ENCODE peak calls at places on chromosomes 1 and 21, in eight cellular contexts. One of them, this sample, is unnamed.

GRCh38 chr21:16535100-16535418 is 805.3 kb downstream of the USP25 start:
- DNase-seq in adrenal gland: peak
- DNase-seq in Peyer's patch: no peak
- DNase-seq in fibroblast of mammary gland: peak
- DNase-seq in CD4-positive, alpha-beta T cell: no peak
- DNase-seq in endodermal cell: no peak
- DNase-seq in heart left ventricle: peak
- DNase-seq in neural progenitor cell: peak
- DNase-seq in this sample: no peak

GRCh38 chr1:220879090-220879508 is at the start of gene HLX:
- DNase-seq in adrenal gland: peak
- DNase-seq in Peyer's patch: peak
- DNase-seq in fibroblast of mammary gland: peak
- DNase-seq in CD4-positive, alpha-beta T cell: no peak
- DNase-seq in endodermal cell: peak
- DNase-seq in heart left ventricle: peak
- DNase-seq in neural progenitor cell: peak
- DNase-seq in this sample: peak

GRCh38 chr21:22925032-22925431 is 1926.8 kb downstream of the NCAM2 start:
- DNase-seq in adrenal gland: no peak
- DNase-seq in Peyer's patch: no peak
- DNase-seq in fibroblast of mammary gland: no peak
- DNase-seq in CD4-positive, alpha-beta T cell: no peak
- DNase-seq in endodermal cell: no peak
- DNase-seq in heart left ventricle: no peak
- DNase-seq in neural progenitor cell: no peak
- DNase-seq in this sample: no peak

GRCh38 chr1:54950361-54951163 is 29.9 kb upstream of the TMEM61 start:
- DNase-seq in adrenal gland: peak
- DNase-seq in Peyer's patch: peak
- DNase-seq in fibroblast of mammary gland: peak
- DNase-seq in CD4-positive, alpha-beta T cell: peak
- DNase-seq in endodermal cell: peak
- DNase-seq in heart left ventricle: peak
- DNase-seq in neural progenitor cell: peak
- DNase-seq in this sample: no peak

GRCh38 chr1:171963762-171964161 is 122.5 kb downstream of the DNM3 start:
- DNase-seq in adrenal gland: no peak
- DNase-seq in Peyer's patch: no peak
- DNase-seq in fibroblast of mammary gland: no peak
- DNase-seq in CD4-positive, alpha-beta T cell: no peak
- DNase-seq in endodermal cell: no peak
- DNase-seq in heart left ventricle: no peak
- DNase-seq in neural progenitor cell: no peak
- DNase-seq in this sample: no peak

GRCh38 chr1:1136547-1137230 is 20.8 kb upstream of the C1orf159 start:
- DNase-seq in adrenal gland: no peak
- DNase-seq in Peyer's patch: peak
- DNase-seq in fibroblast of mammary gland: no peak
- DNase-seq in CD4-positive, alpha-beta T cell: no peak
- DNase-seq in endodermal cell: no peak
- DNase-seq in heart left ventricle: no peak
- DNase-seq in neural progenitor cell: peak
- DNase-seq in this sample: peak

GRCh38 chr1:20719261-20719660 is 1.5 kb upstream of the KIF17 start:
- DNase-seq in adrenal gland: no peak
- DNase-seq in Peyer's patch: peak
- DNase-seq in fibroblast of mammary gland: no peak
- DNase-seq in CD4-positive, alpha-beta T cell: no peak
- DNase-seq in endodermal cell: peak
- DNase-seq in heart left ventricle: no peak
- DNase-seq in neural progenitor cell: no peak
- DNase-seq in this sample: peak

GRCh38 chr1:41613646-41614592 is 129.4 kb upstream of the EDN2 start:
- DNase-seq in adrenal gland: no peak
- DNase-seq in Peyer's patch: no peak
- DNase-seq in fibroblast of mammary gland: peak
- DNase-seq in CD4-positive, alpha-beta T cell: no peak
- DNase-seq in endodermal cell: peak
- DNase-seq in heart left ventricle: no peak
- DNase-seq in neural progenitor cell: no peak
- DNase-seq in this sample: no peak

GRCh38 chr1:240599299-240599698 is 12.7 kb downstream of the GREM2 start:
- DNase-seq in adrenal gland: no peak
- DNase-seq in Peyer's patch: no peak
- DNase-seq in fibroblast of mammary gland: no peak
- DNase-seq in CD4-positive, alpha-beta T cell: no peak
- DNase-seq in endodermal cell: no peak
- DNase-seq in heart left ventricle: no peak
- DNase-seq in neural progenitor cell: no peak
- DNase-seq in this sample: no peak

GRCh38 chr1:41023279-41023990 is 1.9 kb upstream of the SLFNL1 start:
- DNase-seq in adrenal gland: peak
- DNase-seq in Peyer's patch: no peak
- DNase-seq in fibroblast of mammary gland: no peak
- DNase-seq in CD4-positive, alpha-beta T cell: no peak
- DNase-seq in endodermal cell: peak
- DNase-seq in heart left ventricle: no peak
- DNase-seq in neural progenitor cell: peak
- DNase-seq in this sample: no peak

GRCh38 chr1:215539803-215540575 is 27.1 kb upstream of the KCTD3 start:
- DNase-seq in adrenal gland: peak
- DNase-seq in Peyer's patch: no peak
- DNase-seq in fibroblast of mammary gland: peak
- DNase-seq in CD4-positive, alpha-beta T cell: no peak
- DNase-seq in endodermal cell: no peak
- DNase-seq in heart left ventricle: no peak
- DNase-seq in neural progenitor cell: no peak
- DNase-seq in this sample: no peak

DNA sequence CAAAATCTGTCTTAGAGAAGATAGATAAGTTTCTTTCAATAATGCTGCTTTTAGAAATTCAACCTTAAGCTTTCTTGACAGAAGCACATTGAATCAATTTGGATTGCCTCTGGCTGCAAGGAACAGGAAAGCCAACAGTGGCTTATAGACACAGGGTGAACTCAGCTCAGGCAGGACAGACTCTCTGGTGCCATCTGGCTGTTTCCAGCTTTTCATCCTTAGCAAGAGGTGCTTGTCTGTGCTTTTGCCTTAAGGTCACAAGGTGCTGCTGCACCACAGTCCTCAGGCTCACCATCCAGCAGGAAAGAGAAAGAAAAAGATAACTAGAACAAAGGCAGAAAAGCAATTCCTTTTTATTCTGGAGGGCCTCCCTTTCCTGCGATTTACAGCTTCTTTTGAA is 93.7 kb upstream of the ETS2 start:
- DNase-seq in adrenal gland: peak
- DNase-seq in Peyer's patch: no peak
- DNase-seq in fibroblast of mammary gland: peak
- DNase-seq in CD4-positive, alpha-beta T cell: no peak
- DNase-seq in endodermal cell: peak
- DNase-seq in heart left ventricle: no peak
- DNase-seq in neural progenitor cell: peak
- DNase-seq in this sample: no peak
- TF ChIP-seq CTCF in adrenal gland: peak
- TF ChIP-seq CTCF in Peyer's patch: peak
- TF ChIP-seq CTCF in fibroblast of mammary gland: peak
- TF ChIP-seq CTCF in CD4-positive, alpha-beta T cell: no peak
- TF ChIP-seq CTCF in endodermal cell: peak
- TF ChIP-seq CTCF in heart left ventricle: peak
- TF ChIP-seq CTCF in neural progenitor cell: peak
- TF ChIP-seq CTCF in this sample: no peak

GRCh38 chr1:202215472-202216130 is 22.0 kb downstream of the LGR6 start:
- DNase-seq in adrenal gland: no peak
- DNase-seq in Peyer's patch: no peak
- DNase-seq in fibroblast of mammary gland: no peak
- DNase-seq in CD4-positive, alpha-beta T cell: no peak
- DNase-seq in endodermal cell: no peak
- DNase-seq in heart left ventricle: no peak
- DNase-seq in neural progenitor cell: peak
- DNase-seq in this sample: no peak

GRCh38 chr1:202214089-202214843 is 20.7 kb downstream of the LGR6 start:
- DNase-seq in adrenal gland: no peak
- DNase-seq in Peyer's patch: no peak
- DNase-seq in fibroblast of mammary gland: no peak
- DNase-seq in CD4-positive, alpha-beta T cell: no peak
- DNase-seq in endodermal cell: peak
- DNase-seq in heart left ventricle: no peak
- DNase-seq in neural progenitor cell: peak
- DNase-seq in this sample: no peak

GRCh38 chr1:202212787-202213186 is 19.2 kb downstream of the LGR6 start:
- DNase-seq in adrenal gland: no peak
- DNase-seq in Peyer's patch: no peak
- DNase-seq in fibroblast of mammary gland: no peak
- DNase-seq in CD4-positive, alpha-beta T cell: no peak
- DNase-seq in endodermal cell: no peak
- DNase-seq in heart left ventricle: no peak
- DNase-seq in neural progenitor cell: no peak
- DNase-seq in this sample: no peak

GRCh38 chr1:202210969-202211368 is 17.4 kb downstream of the LGR6 start:
- DNase-seq in adrenal gland: no peak
- DNase-seq in Peyer's patch: no peak
- DNase-seq in fibroblast of mammary gland: no peak
- DNase-seq in CD4-positive, alpha-beta T cell: no peak
- DNase-seq in endodermal cell: no peak
- DNase-seq in heart left ventricle: no peak
- DNase-seq in neural progenitor cell: no peak
- DNase-seq in this sample: no peak

DNA sequence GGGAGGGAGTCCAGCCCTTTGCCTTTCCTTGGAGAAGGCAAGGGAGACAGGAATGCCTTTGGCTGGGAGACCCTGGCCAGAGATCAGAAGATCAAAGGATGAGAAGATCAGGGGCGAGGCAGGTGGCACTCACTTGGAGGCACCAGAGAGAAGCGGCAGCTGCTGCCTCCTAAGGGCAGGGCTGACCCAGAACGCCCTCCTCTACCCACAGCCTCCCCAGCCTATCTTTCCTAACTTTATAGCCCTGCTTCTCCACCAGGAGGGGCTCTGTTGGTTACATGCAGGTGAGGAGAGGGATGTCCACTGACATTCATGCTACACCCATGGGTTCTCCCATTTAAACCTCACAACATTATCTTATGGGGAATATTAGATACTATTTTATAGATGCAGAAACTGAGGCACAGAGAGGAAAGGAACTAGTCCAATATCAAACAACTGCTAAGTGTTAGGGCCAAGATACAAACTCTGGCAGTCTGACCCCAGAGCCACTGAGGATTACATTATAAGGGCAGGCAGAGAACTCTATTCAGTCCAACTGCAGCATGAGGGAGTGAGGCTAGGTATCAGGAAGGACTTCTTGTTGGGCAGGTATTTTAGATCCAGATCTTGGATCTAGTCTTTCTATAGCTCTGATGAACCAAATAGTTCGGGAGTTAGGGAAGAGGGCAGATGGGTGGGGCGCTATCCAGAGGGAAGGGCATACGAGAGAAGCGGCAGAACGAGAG is 19.9 kb downstream of the LGR6 start:
- DNase-seq in adrenal gland: no peak
- DNase-seq in Peyer's patch: no peak
- DNase-seq in fibroblast of mammary gland: no peak
- DNase-seq in CD4-positive, alpha-beta T cell: no peak
- DNase-seq in endodermal cell: peak
- DNase-seq in heart left ventricle: no peak
- DNase-seq in neural progenitor cell: peak
- DNase-seq in this sample: no peak
- TF ChIP-seq CTCF in adrenal gland: no peak
- TF ChIP-seq CTCF in Peyer's patch: no peak
- TF ChIP-seq CTCF in fibroblast of mammary gland: peak
- TF ChIP-seq CTCF in CD4-positive, alpha-beta T cell: no peak
- TF ChIP-seq CTCF in endodermal cell: peak
- TF ChIP-seq CTCF in heart left ventricle: peak
- TF ChIP-seq CTCF in neural progenitor cell: peak
- TF ChIP-seq CTCF in this sample: no peak

GRCh38 chr1:32351077-32351858 is 11.0 kb downstream of the FAM229A start:
- DNase-seq in adrenal gland: peak
- DNase-seq in Peyer's patch: peak
- DNase-seq in fibroblast of mammary gland: peak
- DNase-seq in CD4-positive, alpha-beta T cell: peak
- DNase-seq in endodermal cell: peak
- DNase-seq in heart left ventricle: peak
- DNase-seq in neural progenitor cell: peak
- DNase-seq in this sample: peak
- TF ChIP-seq CTCF in adrenal gland: peak
- TF ChIP-seq CTCF in Peyer's patch: peak
- TF ChIP-seq CTCF in fibroblast of mammary gland: peak
- TF ChIP-seq CTCF in CD4-positive, alpha-beta T cell: peak
- TF ChIP-seq CTCF in endodermal cell: peak
- TF ChIP-seq CTCF in heart left ventricle: peak
- TF ChIP-seq CTCF in neural progenitor cell: peak
- TF ChIP-seq CTCF in this sample: no peak

GRCh38 chr21:32492376-32492775 is 79.9 kb downstream of the EVA1C start:
- DNase-seq in adrenal gland: no peak
- DNase-seq in Peyer's patch: no peak
- DNase-seq in fibroblast of mammary gland: no peak
- DNase-seq in CD4-positive, alpha-beta T cell: no peak
- DNase-seq in endodermal cell: no peak
- DNase-seq in heart left ventricle: no peak
- DNase-seq in neural progenitor cell: no peak
- DNase-seq in this sample: no peak

GRCh38 chr21:32496536-32496935 is 84.0 kb downstream of the EVA1C start:
- DNase-seq in adrenal gland: no peak
- DNase-seq in Peyer's patch: no peak
- DNase-seq in fibroblast of mammary gland: no peak
- DNase-seq in CD4-positive, alpha-beta T cell: no peak
- DNase-seq in endodermal cell: no peak
- DNase-seq in heart left ventricle: no peak
- DNase-seq in neural progenitor cell: no peak
- DNase-seq in this sample: no peak

GRCh38 chr21:32499249-32500055 is 85.9 kb downstream of the TCP10L start:
- DNase-seq in adrenal gland: no peak
- DNase-seq in Peyer's patch: no peak
- DNase-seq in fibroblast of mammary gland: peak
- DNase-seq in CD4-positive, alpha-beta T cell: no peak
- DNase-seq in endodermal cell: no peak
- DNase-seq in heart left ventricle: peak
- DNase-seq in neural progenitor cell: peak
- DNase-seq in this sample: no peak

DNA sequence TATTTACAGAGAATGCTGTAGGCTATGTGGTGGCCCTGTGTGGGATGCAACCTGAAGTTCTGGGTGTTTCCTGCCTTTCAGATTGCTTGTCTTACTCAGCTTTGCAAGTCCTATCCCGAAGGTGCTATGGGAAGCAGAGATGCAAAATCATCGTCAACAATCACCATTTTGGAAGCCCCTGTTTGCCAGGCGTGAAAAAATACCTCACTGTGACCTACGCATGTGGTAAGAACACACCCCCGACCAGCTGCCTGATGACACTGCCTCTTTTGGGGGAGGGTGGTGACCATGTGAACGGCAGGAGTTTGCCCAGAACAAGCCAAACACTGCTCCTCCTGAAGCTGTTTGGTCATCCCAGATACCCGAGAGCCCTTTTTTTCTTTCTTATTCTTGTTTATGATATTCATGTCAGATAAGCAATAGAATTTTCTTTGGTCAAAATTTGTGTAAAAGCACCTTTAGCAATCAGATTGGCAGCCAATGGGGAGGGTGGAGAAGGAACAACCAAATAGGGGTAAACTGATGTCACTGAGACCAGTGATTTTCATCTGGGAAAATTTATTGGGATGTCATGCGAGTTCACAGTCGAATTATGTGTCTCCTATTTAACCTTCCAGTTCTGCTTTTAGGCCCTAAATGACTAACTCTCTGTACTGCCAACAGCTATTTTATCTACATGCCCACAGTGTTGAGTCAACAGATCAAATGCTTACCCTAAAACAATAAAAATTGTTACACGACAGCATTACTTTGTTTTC is 82.6 kb downstream of the EVA1C start:
- DNase-seq in adrenal gland: no peak
- DNase-seq in Peyer's patch: no peak
- DNase-seq in fibroblast of mammary gland: peak
- DNase-seq in CD4-positive, alpha-beta T cell: no peak
- DNase-seq in endodermal cell: peak
- DNase-seq in heart left ventricle: no peak
- DNase-seq in neural progenitor cell: no peak
- DNase-seq in this sample: no peak
- TF ChIP-seq CTCF in adrenal gland: no peak
- TF ChIP-seq CTCF in Peyer's patch: no peak
- TF ChIP-seq CTCF in fibroblast of mammary gland: no peak
- TF ChIP-seq CTCF in CD4-positive, alpha-beta T cell: no peak
- TF ChIP-seq CTCF in endodermal cell: no peak
- TF ChIP-seq CTCF in heart left ventricle: no peak
- TF ChIP-seq CTCF in neural progenitor cell: no peak
- TF ChIP-seq CTCF in this sample: no peak